ENCODE peak calls at places on chromosomes 3 and 15, in six cellular contexts. One of them, this sample, is unnamed.

GRCh38 chr3:140433431-140433830 is 244.4 kb upstream of the TRIM42 start:
- DNase-seq in spleen: no peak
- DNase-seq in fibroblast of mammary gland: no peak
- DNase-seq in lower leg skin: no peak
- DNase-seq in body of pancreas: no peak
- DNase-seq in breast epithelium: no peak
- DNase-seq in this sample: no peak

GRCh38 chr15:77631790-77632551 is 741 bp downstream of the LINGO1 start:
- DNase-seq in spleen: no peak
- DNase-seq in fibroblast of mammary gland: no peak
- DNase-seq in lower leg skin: no peak
- DNase-seq in body of pancreas: peak
- DNase-seq in breast epithelium: no peak
- DNase-seq in this sample: no peak

GRCh38 chr3:187063286-187064081 is 75.8 kb downstream of the RPL39L start:
- DNase-seq in spleen: no peak
- DNase-seq in fibroblast of mammary gland: no peak
- DNase-seq in lower leg skin: no peak
- DNase-seq in body of pancreas: no peak
- DNase-seq in breast epithelium: peak
- DNase-seq in this sample: no peak

GRCh38 chr3:126264952-126265351 is 84.6 kb upstream of the ALDH1L1 start:
- DNase-seq in spleen: no peak
- DNase-seq in fibroblast of mammary gland: no peak
- DNase-seq in lower leg skin: peak
- DNase-seq in body of pancreas: no peak
- DNase-seq in breast epithelium: no peak
- DNase-seq in this sample: no peak

GRCh38 chr15:89383635-89384604 is 49.3 kb upstream of the POLG start:
- DNase-seq in spleen: peak
- DNase-seq in fibroblast of mammary gland: peak
- DNase-seq in lower leg skin: no peak
- DNase-seq in body of pancreas: peak
- DNase-seq in breast epithelium: peak
- DNase-seq in this sample: no peak

GRCh38 chr15:91660174-91660649 is 193.3 kb upstream of the SLCO3A1 start:
- DNase-seq in spleen: no peak
- DNase-seq in fibroblast of mammary gland: no peak
- DNase-seq in lower leg skin: no peak
- DNase-seq in body of pancreas: no peak
- DNase-seq in breast epithelium: no peak
- DNase-seq in this sample: no peak

GRCh38 chr3:11734-12133 is 184.8 kb upstream of the CHL1 start:
- DNase-seq in spleen: peak
- DNase-seq in fibroblast of mammary gland: no peak
- DNase-seq in lower leg skin: no peak
- DNase-seq in body of pancreas: peak
- DNase-seq in breast epithelium: no peak
- DNase-seq in this sample: no peak

GRCh38 chr15:63306480-63307073 is 29.2 kb downstream of the APH1B start:
- DNase-seq in spleen: no peak
- DNase-seq in fibroblast of mammary gland: no peak
- DNase-seq in lower leg skin: no peak
- DNase-seq in body of pancreas: peak
- DNase-seq in breast epithelium: no peak
- DNase-seq in this sample: no peak

GRCh38 chr15:99211926-99212325 is 37.5 kb downstream of the TTC23 start:
- DNase-seq in spleen: no peak
- DNase-seq in fibroblast of mammary gland: peak
- DNase-seq in lower leg skin: no peak
- DNase-seq in body of pancreas: no peak
- DNase-seq in breast epithelium: no peak
- DNase-seq in this sample: no peak

GRCh38 chr3:9238727-9239295 is 10.6 kb downstream of the SRGAP3 start:
- DNase-seq in spleen: no peak
- DNase-seq in fibroblast of mammary gland: no peak
- DNase-seq in lower leg skin: peak
- DNase-seq in body of pancreas: no peak
- DNase-seq in breast epithelium: no peak
- DNase-seq in this sample: no peak

GRCh38 chr3:69712933-69713332 is 26.3 kb upstream of the MITF start:
- DNase-seq in spleen: no peak
- DNase-seq in fibroblast of mammary gland: peak
- DNase-seq in lower leg skin: no peak
- DNase-seq in body of pancreas: no peak
- DNase-seq in breast epithelium: no peak
- DNase-seq in this sample: no peak

GRCh38 chr3:141998674-141999290 is 122.3 kb downstream of the ATP1B3 start:
- DNase-seq in spleen: no peak
- DNase-seq in fibroblast of mammary gland: peak
- DNase-seq in lower leg skin: no peak
- DNase-seq in body of pancreas: no peak
- DNase-seq in breast epithelium: no peak
- DNase-seq in this sample: no peak

GRCh38 chr3:186418601-186419238 is 56.7 kb upstream of the DGKG start:
- DNase-seq in spleen: no peak
- DNase-seq in fibroblast of mammary gland: peak
- DNase-seq in lower leg skin: no peak
- DNase-seq in body of pancreas: peak
- DNase-seq in breast epithelium: no peak
- DNase-seq in this sample: no peak

GRCh38 chr15:38690737-38691332 is 126.2 kb upstream of the RASGRP1 start:
- DNase-seq in spleen: no peak
- DNase-seq in fibroblast of mammary gland: peak
- DNase-seq in lower leg skin: peak
- DNase-seq in body of pancreas: peak
- DNase-seq in breast epithelium: peak
- DNase-seq in this sample: no peak

GRCh38 chr15:44738340-44738984 is 2.1 kb downstream of the TRIM69 start:
- DNase-seq in spleen: no peak
- DNase-seq in fibroblast of mammary gland: peak
- DNase-seq in lower leg skin: no peak
- DNase-seq in body of pancreas: no peak
- DNase-seq in breast epithelium: no peak
- DNase-seq in this sample: peak

GRCh38 chr15:93109370-93110105 is 20.5 kb upstream of the RGMA start:
- DNase-seq in spleen: no peak
- DNase-seq in fibroblast of mammary gland: no peak
- DNase-seq in lower leg skin: no peak
- DNase-seq in body of pancreas: no peak
- DNase-seq in breast epithelium: no peak
- DNase-seq in this sample: no peak

GRCh38 chr3:187750513-187751123 is 5.3 kb upstream of the BCL6 start:
- DNase-seq in spleen: no peak
- DNase-seq in fibroblast of mammary gland: no peak
- DNase-seq in lower leg skin: no peak
- DNase-seq in body of pancreas: peak
- DNase-seq in breast epithelium: no peak
- DNase-seq in this sample: no peak

GRCh38 chr3:100105536-100105935 is 8.8 kb downstream of the FILIP1L start:
- DNase-seq in spleen: no peak
- DNase-seq in fibroblast of mammary gland: peak
- DNase-seq in lower leg skin: no peak
- DNase-seq in body of pancreas: no peak
- DNase-seq in breast epithelium: no peak
- DNase-seq in this sample: no peak

GRCh38 chr15:68639926-68640600 is 61.3 kb downstream of the CORO2B start:
- DNase-seq in spleen: peak
- DNase-seq in fibroblast of mammary gland: peak
- DNase-seq in lower leg skin: peak
- DNase-seq in body of pancreas: peak
- DNase-seq in breast epithelium: no peak
- DNase-seq in this sample: no peak

GRCh38 chr3:144643778-144644191 is 672.2 kb downstream of the DIPK2A start:
- DNase-seq in spleen: no peak
- DNase-seq in fibroblast of mammary gland: peak
- DNase-seq in lower leg skin: no peak
- DNase-seq in body of pancreas: no peak
- DNase-seq in breast epithelium: no peak
- DNase-seq in this sample: no peak

GRCh38 chr15:56242576-56243116 is 1.0 kb downstream of the RFX7 start:
- DNase-seq in spleen: no peak
- DNase-seq in fibroblast of mammary gland: peak
- DNase-seq in lower leg skin: no peak
- DNase-seq in body of pancreas: no peak
- DNase-seq in breast epithelium: no peak
- DNase-seq in this sample: no peak

GRCh38 chr3:100175637-100176250 is 61.4 kb upstream of the FILIP1L start:
- DNase-seq in spleen: no peak
- DNase-seq in fibroblast of mammary gland: no peak
- DNase-seq in lower leg skin: no peak
- DNase-seq in body of pancreas: no peak
- DNase-seq in breast epithelium: no peak
- DNase-seq in this sample: no peak

GRCh38 chr15:23565395-23566069 is at the start of gene MKRN3:
- DNase-seq in spleen: no peak
- DNase-seq in fibroblast of mammary gland: no peak
- DNase-seq in lower leg skin: no peak
- DNase-seq in body of pancreas: no peak
- DNase-seq in breast epithelium: no peak
- DNase-seq in this sample: no peak
- H3K4me3 ChIP-seq in spleen: no peak
- H3K4me3 ChIP-seq in fibroblast of mammary gland: no peak
- H3K4me3 ChIP-seq in lower leg skin: peak
- H3K4me3 ChIP-seq in body of pancreas: no peak
- H3K4me3 ChIP-seq in breast epithelium: peak
- H3K4me3 ChIP-seq in this sample: peak

DNA sequence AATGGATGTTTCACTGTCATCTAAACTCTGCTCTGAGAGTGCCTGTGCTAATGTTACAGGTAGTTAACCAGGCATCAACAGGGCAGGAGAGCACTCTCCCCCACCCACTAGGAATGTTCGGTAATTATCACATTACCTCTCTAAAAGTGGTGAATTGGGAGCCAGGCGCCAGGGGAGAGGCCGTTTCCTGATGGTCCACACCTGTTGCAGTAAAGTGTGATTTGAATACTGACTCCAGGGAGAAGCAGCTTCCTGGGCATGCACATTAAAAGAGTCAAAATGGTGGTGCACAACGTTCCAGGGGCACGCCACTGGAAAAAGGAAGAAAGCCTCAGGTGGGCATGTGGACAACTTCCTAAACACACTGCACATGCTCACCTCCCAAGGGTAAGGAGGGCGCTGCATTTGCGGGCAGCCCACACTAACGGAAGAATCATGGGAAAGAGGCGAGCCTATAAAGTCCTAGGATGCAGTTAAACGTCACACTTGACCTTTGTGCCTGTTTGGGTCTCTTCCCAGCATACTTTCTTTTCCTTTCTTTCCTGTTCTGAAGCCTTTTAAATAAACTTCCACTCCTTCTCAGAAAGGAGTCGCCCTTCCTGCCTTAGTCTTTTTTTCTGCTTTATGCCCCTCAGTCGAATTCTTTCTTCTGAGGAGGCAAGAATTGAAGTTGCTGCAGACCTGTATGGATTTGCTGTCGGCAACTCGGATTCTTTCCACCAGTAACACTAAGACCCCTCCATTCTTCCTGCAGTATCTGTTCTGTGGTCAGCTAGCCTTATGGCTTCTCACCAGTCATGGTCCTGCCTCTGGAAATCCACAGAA is 28.9 kb upstream of the GPD1L start:
- DNase-seq in spleen: no peak
- DNase-seq in fibroblast of mammary gland: peak
- DNase-seq in lower leg skin: no peak
- DNase-seq in body of pancreas: no peak
- DNase-seq in breast epithelium: no peak
- DNase-seq in this sample: no peak
- TF ChIP-seq CTCF in spleen: no peak
- TF ChIP-seq CTCF in fibroblast of mammary gland: no peak
- TF ChIP-seq CTCF in lower leg skin: no peak
- TF ChIP-seq CTCF in body of pancreas: no peak
- TF ChIP-seq CTCF in breast epithelium: no peak
- TF ChIP-seq CTCF in this sample: no peak

DNA sequence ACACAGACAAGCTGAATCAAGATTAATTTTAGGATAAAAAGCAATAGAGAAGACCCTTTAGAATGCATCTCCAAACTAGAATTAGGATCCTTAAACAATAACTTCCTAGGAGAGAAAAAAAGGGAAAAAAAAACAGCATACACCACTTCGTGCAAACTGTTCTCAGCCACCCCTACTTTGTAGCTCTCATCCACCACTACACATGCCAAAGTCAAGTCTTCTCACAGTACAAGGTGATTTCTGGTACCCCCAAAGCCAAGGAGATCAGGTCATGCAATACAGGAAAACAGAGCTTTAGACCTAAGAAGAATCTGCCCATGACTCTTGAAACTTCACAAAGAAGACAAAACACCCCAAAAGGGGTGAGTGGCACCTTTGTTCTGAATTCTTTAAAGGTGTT is 166.9 kb downstream of the SUCNR1 start:
- DNase-seq in spleen: no peak
- DNase-seq in fibroblast of mammary gland: no peak
- DNase-seq in lower leg skin: no peak
- DNase-seq in body of pancreas: no peak
- DNase-seq in breast epithelium: no peak
- DNase-seq in this sample: no peak
- H3K4me3 ChIP-seq in spleen: no peak
- H3K4me3 ChIP-seq in fibroblast of mammary gland: no peak
- H3K4me3 ChIP-seq in lower leg skin: no peak
- H3K4me3 ChIP-seq in body of pancreas: no peak
- H3K4me3 ChIP-seq in breast epithelium: no peak
- H3K4me3 ChIP-seq in this sample: no peak

GRCh38 chr3:71582612-71583568 is 638 bp downstream of the FOXP1 start:
- DNase-seq in spleen: peak
- DNase-seq in fibroblast of mammary gland: no peak
- DNase-seq in lower leg skin: peak
- DNase-seq in body of pancreas: peak
- DNase-seq in breast epithelium: peak
- DNase-seq in this sample: no peak

GRCh38 chr3:71581981-71582611 is 1.4 kb downstream of the FOXP1 start:
- DNase-seq in spleen: peak
- DNase-seq in fibroblast of mammary gland: no peak
- DNase-seq in lower leg skin: peak
- DNase-seq in body of pancreas: peak
- DNase-seq in breast epithelium: peak
- DNase-seq in this sample: no peak

GRCh38 chr3:71579934-71580318 is 3.6 kb downstream of the FOXP1 start:
- DNase-seq in spleen: no peak
- DNase-seq in fibroblast of mammary gland: no peak
- DNase-seq in lower leg skin: no peak
- DNase-seq in body of pancreas: peak
- DNase-seq in breast epithelium: no peak
- DNase-seq in this sample: no peak

GRCh38 chr3:71580636-71581215 is 2.8 kb downstream of the FOXP1 start:
- DNase-seq in spleen: no peak
- DNase-seq in fibroblast of mammary gland: no peak
- DNase-seq in lower leg skin: no peak
- DNase-seq in body of pancreas: no peak
- DNase-seq in breast epithelium: no peak
- DNase-seq in this sample: no peak

DNA sequence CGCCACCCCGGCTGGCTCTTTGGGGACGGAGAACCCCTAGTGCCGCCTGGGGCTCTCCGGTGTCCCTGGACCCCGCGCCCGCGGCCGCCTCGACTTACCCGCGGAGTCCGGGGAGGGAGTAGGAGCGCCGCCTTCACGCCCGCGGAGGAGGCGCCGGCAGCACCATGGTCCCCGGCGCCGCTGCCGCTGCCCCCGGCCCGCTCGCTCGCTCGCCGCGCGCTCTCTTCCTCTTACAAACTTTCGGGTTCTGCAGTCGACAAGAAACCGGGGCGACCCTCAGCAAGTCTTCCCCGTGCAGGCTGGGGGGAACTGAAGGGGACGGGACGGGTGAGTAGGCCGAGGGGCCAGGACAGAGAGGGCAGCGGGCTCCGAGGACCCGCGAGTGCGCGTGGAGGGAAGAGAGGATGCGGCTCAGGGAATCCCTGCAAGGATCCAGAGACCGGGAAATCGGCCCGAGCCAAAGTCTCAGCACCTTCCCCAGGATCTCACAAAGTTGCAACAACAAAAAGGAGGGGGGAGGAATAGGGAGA is 2.0 kb downstream of the FOXP1 start:
- DNase-seq in spleen: peak
- DNase-seq in fibroblast of mammary gland: no peak
- DNase-seq in lower leg skin: peak
- DNase-seq in body of pancreas: peak
- DNase-seq in breast epithelium: no peak
- DNase-seq in this sample: no peak
- TF ChIP-seq CTCF in spleen: no peak
- TF ChIP-seq CTCF in fibroblast of mammary gland: no peak
- TF ChIP-seq CTCF in lower leg skin: no peak
- TF ChIP-seq CTCF in body of pancreas: no peak
- TF ChIP-seq CTCF in breast epithelium: no peak
- TF ChIP-seq CTCF in this sample: no peak